ENCODE peak calls at places on chromosomes 6 and 20, in seven cellular contexts. One of them, this sample, is unnamed.

GRCh38 chr6:15922510-15923307 is 206.2 kb upstream of the MYLIP start:
- DNase-seq in NCI-H1105: no peak
- DNase-seq in EL: peak; percentile 71
- DNase-seq in HT1080: peak; percentile 45
- DNase-seq in NCI-H2081: no peak
- DNase-seq in left colon: no peak
- DNase-seq in caudate nucleus: no peak
- DNase-seq in this sample: no peak

GRCh38 chr6:133705071-133705470 is 183.8 kb upstream of the TCF21 start:
- DNase-seq in left colon: no peak
- DNase-seq in caudate nucleus: no peak
- DNase-seq in EL: peak; percentile 67
- DNase-seq in HT1080: peak; percentile 18
- DNase-seq in NCI-H1105: no peak
- DNase-seq in NCI-H2081: no peak
- DNase-seq in this sample: no peak

GRCh38 chr6:73041051-73041450 is 184.2 kb downstream of the KHDC1L start:
- DNase-seq in caudate nucleus: no peak
- DNase-seq in HT1080: no peak
- DNase-seq in left colon: no peak
- DNase-seq in NCI-H1105: peak; percentile 44
- DNase-seq in NCI-H2081: no peak
- DNase-seq in EL: peak; percentile 14
- DNase-seq in this sample: no peak

GRCh38 chr6:53984163-53984562 is 127.1 kb upstream of the MLIP start:
- DNase-seq in NCI-H2081: no peak
- DNase-seq in left colon: no peak
- DNase-seq in NCI-H1105: no peak
- DNase-seq in caudate nucleus: no peak
- DNase-seq in HT1080: peak; percentile 98
- DNase-seq in EL: peak; percentile 97
- DNase-seq in this sample: peak; percentile 33

GRCh38 chr20:61436268-61436667 is 184.2 kb downstream of the CDH4 start:
- DNase-seq in left colon: no peak
- DNase-seq in caudate nucleus: no peak
- DNase-seq in NCI-H2081: no peak
- DNase-seq in EL: peak; percentile 52
- DNase-seq in HT1080: peak; percentile 89
- DNase-seq in NCI-H1105: no peak
- DNase-seq in this sample: peak; percentile 80

GRCh38 chr6:13544454-13545186 is 29.8 kb upstream of the SIRT5 start:
- DNase-seq in EL: no peak
- DNase-seq in HT1080: no peak
- DNase-seq in NCI-H2081: no peak
- DNase-seq in caudate nucleus: no peak
- DNase-seq in NCI-H1105: no peak
- DNase-seq in left colon: no peak
- DNase-seq in this sample: no peak

GRCh38 chr6:127481628-127482027 is 22.4 kb upstream of the KIAA0408 start:
- DNase-seq in NCI-H1105: no peak
- DNase-seq in NCI-H2081: no peak
- DNase-seq in left colon: no peak
- DNase-seq in EL: peak; percentile 89
- DNase-seq in caudate nucleus: no peak
- DNase-seq in HT1080: peak; percentile 79
- DNase-seq in this sample: no peak

GRCh38 chr6:87784690-87785089 is 82.7 kb upstream of the AKIRIN2 start:
- DNase-seq in NCI-H1105: no peak
- DNase-seq in HT1080: no peak
- DNase-seq in left colon: no peak
- DNase-seq in NCI-H2081: no peak
- DNase-seq in caudate nucleus: no peak
- DNase-seq in EL: no peak
- DNase-seq in this sample: no peak

GRCh38 chr20:44255942-44256341 is 8.8 kb downstream of the GDAP1L1 start:
- DNase-seq in NCI-H2081: no peak
- DNase-seq in NCI-H1105: no peak
- DNase-seq in HT1080: no peak
- DNase-seq in left colon: no peak
- DNase-seq in caudate nucleus: no peak
- DNase-seq in EL: no peak
- DNase-seq in this sample: no peak

GRCh38 chr6:42374027-42374669 is 77.6 kb downstream of the TRERF1 start:
- DNase-seq in HT1080: peak; percentile 59
- DNase-seq in NCI-H1105: no peak
- DNase-seq in caudate nucleus: no peak
- DNase-seq in EL: no peak
- DNase-seq in left colon: no peak
- DNase-seq in NCI-H2081: no peak
- DNase-seq in this sample: no peak

GRCh38 chr20:61052796-61053442 is 199.1 kb upstream of the CDH4 start:
- DNase-seq in EL: no peak
- DNase-seq in caudate nucleus: no peak
- DNase-seq in HT1080: no peak
- DNase-seq in left colon: no peak
- DNase-seq in NCI-H1105: no peak
- DNase-seq in NCI-H2081: no peak
- DNase-seq in this sample: no peak

This sample was measured in hepatic stellate cell.